ENCODE peak calls at places on chromosomes 13 and 19, in four cellular contexts. N is DMS53, P is fibroblast of mammary gland, X is SW 1271. T is an unnamed sample.

GRCh38 chr19:56294557-56294956 is 20.1 kb downstream of the ZSCAN5A start:
- DNase-seq in N (no peak), P (peak; percentile 33), X (no peak), T (peak; percentile 88)

GRCh38 chr19:27779953-27780352 is 1433.0 kb downstream of the UQCRFS1 start:
- DNase-seq in N (no peak), P (no peak), X (no peak), T (no peak)

GRCh38 chr19:18232540-18233223 is 6.4 kb upstream of the PDE4C start:
- DNase-seq in N (peak; percentile 87), P (no peak), X (no peak), T (no peak)

GRCh38 chr19:3548594-3548993 is 8.8 kb downstream of the MFSD12 start:
- DNase-seq in N (no peak), P (no peak), X (no peak), T (no peak)

GRCh38 chr19:17855333-17856152 is 4.2 kb upstream of the RPL18A start:
- DNase-seq in N (peak; percentile 77), P (peak; percentile 58), X (no peak), T (no peak)

GRCh38 chr13:25037057-25037813 is 58.7 kb upstream of the PABPC3 start:
- DNase-seq in N (peak; percentile 86), P (peak; percentile 67), X (no peak), T (no peak)

GRCh38 chr13:74986609-74987008 is 495.4 kb downstream of the TBC1D4 start:
- DNase-seq in N (no peak), P (no peak), X (no peak), T (no peak)

GRCh38 chr13:57629391-57629804 is 2.1 kb upstream of the PCDH17 start:
- DNase-seq in N (no peak), P (no peak), X (no peak), T (no peak)

T was measured in keratinocyte.